ENCODE peak calls at places on chromosomes 16 and 17, in five cellular contexts. One of them, this sample, is unnamed. For H3K36me3, the result is how much of the 10 kb centered on the place peaks cover.

GRCh38 chr17:73123606-73124320 is 31.3 kb upstream of the SLC39A11 start:
- DNase-seq in CD8-positive, alpha-beta T cell: no peak
- DNase-seq in GM23338: no peak
- DNase-seq in right lobe of liver: no peak
- DNase-seq in heart left ventricle: no peak
- DNase-seq in this sample: no peak

GRCh38 chr17:16283705-16284104 is 66.7 kb downstream of the PIGL start:
- DNase-seq in CD8-positive, alpha-beta T cell: no peak
- DNase-seq in GM23338: no peak
- DNase-seq in right lobe of liver: no peak
- DNase-seq in heart left ventricle: no peak
- DNase-seq in this sample: no peak

GRCh38 chr16:11198817-11199216 is 57.2 kb downstream of the SOCS1 start:
- DNase-seq in CD8-positive, alpha-beta T cell: no peak
- DNase-seq in GM23338: no peak
- DNase-seq in right lobe of liver: no peak
- DNase-seq in heart left ventricle: peak
- DNase-seq in this sample: no peak

GRCh38 chr17:43094129-43094834 is 30.9 kb downstream of the BRCA1 start:
- DNase-seq in CD8-positive, alpha-beta T cell: no peak
- DNase-seq in GM23338: no peak
- DNase-seq in right lobe of liver: no peak
- DNase-seq in heart left ventricle: no peak
- DNase-seq in this sample: no peak

GRCh38 chr16:24728891-24729242 is 584 bp upstream of the TNRC6A start:
- DNase-seq in CD8-positive, alpha-beta T cell: no peak
- DNase-seq in GM23338: no peak
- DNase-seq in right lobe of liver: no peak
- DNase-seq in heart left ventricle: no peak
- DNase-seq in this sample: no peak

GRCh38 chr16:66334856-66335255 is 31.6 kb upstream of the CDH5 start:
- DNase-seq in CD8-positive, alpha-beta T cell: no peak
- DNase-seq in GM23338: no peak
- DNase-seq in right lobe of liver: no peak
- DNase-seq in heart left ventricle: no peak
- DNase-seq in this sample: no peak

GRCh38 chr17:81084691-81085419 is 49.9 kb downstream of the BAIAP2 start:
- DNase-seq in CD8-positive, alpha-beta T cell: no peak
- DNase-seq in GM23338: no peak
- DNase-seq in right lobe of liver: peak
- DNase-seq in heart left ventricle: peak
- DNase-seq in this sample: no peak

GRCh38 chr16:85514295-85514600 is 98.9 kb upstream of the GSE1 start:
- DNase-seq in CD8-positive, alpha-beta T cell: no peak
- DNase-seq in GM23338: no peak
- DNase-seq in right lobe of liver: peak
- DNase-seq in heart left ventricle: peak
- DNase-seq in this sample: no peak

GRCh38 chr17:80795090-80795609 is 196.5 kb upstream of the CHMP6 start:
- DNase-seq in CD8-positive, alpha-beta T cell: no peak
- DNase-seq in GM23338: no peak
- DNase-seq in right lobe of liver: no peak
- DNase-seq in heart left ventricle: no peak
- DNase-seq in this sample: no peak

GRCh38 chr17:67431210-67432015 is 54.3 kb downstream of the PITPNC1 start:
- DNase-seq in CD8-positive, alpha-beta T cell: no peak
- DNase-seq in GM23338: no peak
- DNase-seq in right lobe of liver: no peak
- DNase-seq in heart left ventricle: no peak
- DNase-seq in this sample: no peak

GRCh38 chr16:85157813-85158701 is 45.8 kb upstream of the CIBAR2 start:
- DNase-seq in CD8-positive, alpha-beta T cell: peak
- DNase-seq in GM23338: peak
- DNase-seq in right lobe of liver: no peak
- DNase-seq in heart left ventricle: no peak
- DNase-seq in this sample: peak

GRCh38 chr17:48571826-48572417 is 6.2 kb downstream of the HOXB4 start:
- DNase-seq in CD8-positive, alpha-beta T cell: no peak
- DNase-seq in GM23338: no peak
- DNase-seq in right lobe of liver: no peak
- DNase-seq in heart left ventricle: no peak
- DNase-seq in this sample: no peak

GRCh38 chr17:38454528-38454927 is 26.3 kb downstream of the ARHGAP23 start:
- DNase-seq in CD8-positive, alpha-beta T cell: no peak
- DNase-seq in GM23338: no peak
- DNase-seq in right lobe of liver: no peak
- DNase-seq in heart left ventricle: peak
- DNase-seq in this sample: peak

GRCh38 chr17:15999974-16000827 is 577 bp downstream of the TTC19 start:
- DNase-seq in CD8-positive, alpha-beta T cell: peak
- DNase-seq in GM23338: peak
- DNase-seq in right lobe of liver: no peak
- DNase-seq in heart left ventricle: peak
- DNase-seq in this sample: peak

GRCh38 chr16:16012144-16012543 is 62.7 kb downstream of the ABCC1 start:
- DNase-seq in CD8-positive, alpha-beta T cell: no peak
- DNase-seq in GM23338: no peak
- DNase-seq in right lobe of liver: no peak
- DNase-seq in heart left ventricle: no peak
- DNase-seq in this sample: no peak

GRCh38 chr16:16016388-16016964 is 67.1 kb downstream of the ABCC1 start:
- DNase-seq in CD8-positive, alpha-beta T cell: no peak
- DNase-seq in GM23338: no peak
- DNase-seq in right lobe of liver: no peak
- DNase-seq in heart left ventricle: no peak
- DNase-seq in this sample: no peak

GRCh38 chr16:16013812-16014211 is 64.4 kb downstream of the ABCC1 start:
- DNase-seq in CD8-positive, alpha-beta T cell: no peak
- DNase-seq in GM23338: no peak
- DNase-seq in right lobe of liver: no peak
- DNase-seq in heart left ventricle: no peak
- DNase-seq in this sample: no peak

GRCh38 chr16:16015849-16016248 is 66.4 kb downstream of the ABCC1 start:
- DNase-seq in CD8-positive, alpha-beta T cell: no peak
- DNase-seq in GM23338: no peak
- DNase-seq in right lobe of liver: no peak
- DNase-seq in heart left ventricle: no peak
- DNase-seq in this sample: no peak

GRCh38 chr16:16014329-16015224 is 65.2 kb downstream of the ABCC1 start:
- DNase-seq in CD8-positive, alpha-beta T cell: no peak
- DNase-seq in GM23338: no peak
- DNase-seq in right lobe of liver: peak
- DNase-seq in heart left ventricle: peak
- DNase-seq in this sample: no peak
- H3K36me3 ChIP-seq in CD8-positive, alpha-beta T cell: under half
- H3K36me3 ChIP-seq in GM23338: under half
- H3K36me3 ChIP-seq in right lobe of liver: under half
- H3K36me3 ChIP-seq in heart left ventricle: under half
- H3K36me3 ChIP-seq in this sample: under half

GRCh38 chr16:8826278-8826879 is 28.7 kb downstream of the PMM2 start:
- DNase-seq in CD8-positive, alpha-beta T cell: no peak
- DNase-seq in GM23338: no peak
- DNase-seq in right lobe of liver: no peak
- DNase-seq in heart left ventricle: no peak
- DNase-seq in this sample: no peak
- H3K36me3 ChIP-seq in CD8-positive, alpha-beta T cell: under half
- H3K36me3 ChIP-seq in GM23338: under half
- H3K36me3 ChIP-seq in right lobe of liver: under half
- H3K36me3 ChIP-seq in heart left ventricle: under half
- H3K36me3 ChIP-seq in this sample: under half

GRCh38 chr16:81790772-81791171 is 11.7 kb downstream of the PLCG2 start:
- DNase-seq in CD8-positive, alpha-beta T cell: no peak
- DNase-seq in GM23338: no peak
- DNase-seq in right lobe of liver: no peak
- DNase-seq in heart left ventricle: no peak
- DNase-seq in this sample: no peak
- H3K36me3 ChIP-seq in CD8-positive, alpha-beta T cell: under half
- H3K36me3 ChIP-seq in GM23338: under half
- H3K36me3 ChIP-seq in right lobe of liver: under half
- H3K36me3 ChIP-seq in heart left ventricle: under half
- H3K36me3 ChIP-seq in this sample: under half

GRCh38 chr16:70511833-70512232 is 11.5 kb downstream of the COG4 start:
- DNase-seq in CD8-positive, alpha-beta T cell: no peak
- DNase-seq in GM23338: no peak
- DNase-seq in right lobe of liver: no peak
- DNase-seq in heart left ventricle: no peak
- DNase-seq in this sample: no peak

GRCh38 chr16:70512456-70512855 is 10.9 kb downstream of the COG4 start:
- DNase-seq in CD8-positive, alpha-beta T cell: no peak
- DNase-seq in GM23338: no peak
- DNase-seq in right lobe of liver: no peak
- DNase-seq in heart left ventricle: no peak
- DNase-seq in this sample: no peak

GRCh38 chr16:70508752-70509151 is 14.6 kb downstream of the COG4 start:
- DNase-seq in CD8-positive, alpha-beta T cell: no peak
- DNase-seq in GM23338: no peak
- DNase-seq in right lobe of liver: no peak
- DNase-seq in heart left ventricle: no peak
- DNase-seq in this sample: no peak

GRCh38 chr16:70510216-70510615 is 13.1 kb downstream of the COG4 start:
- DNase-seq in CD8-positive, alpha-beta T cell: no peak
- DNase-seq in GM23338: no peak
- DNase-seq in right lobe of liver: no peak
- DNase-seq in heart left ventricle: no peak
- DNase-seq in this sample: no peak
- H3K36me3 ChIP-seq in CD8-positive, alpha-beta T cell: under half
- H3K36me3 ChIP-seq in GM23338: under half
- H3K36me3 ChIP-seq in right lobe of liver: under half
- H3K36me3 ChIP-seq in heart left ventricle: under half
- H3K36me3 ChIP-seq in this sample: under half

DNA sequence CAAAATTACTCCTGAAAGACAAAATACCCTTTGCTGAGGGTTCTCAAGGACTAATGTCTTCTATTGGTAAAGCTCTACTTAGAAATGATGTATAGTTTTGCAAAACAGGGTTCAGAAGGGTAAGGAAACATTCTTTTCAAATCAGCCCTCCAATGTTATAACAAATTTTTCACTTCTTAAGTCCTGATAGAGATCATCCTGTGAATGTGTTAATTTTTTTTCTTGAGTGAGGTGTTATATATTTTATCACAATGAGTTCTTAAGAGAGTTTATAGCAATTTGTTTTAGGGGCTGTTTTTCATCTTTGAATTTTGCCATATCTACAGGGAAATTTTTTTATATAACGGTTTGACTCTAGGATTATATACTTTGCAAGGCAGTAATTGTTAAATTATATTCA is 29.5 kb downstream of the CYB5B start:
- DNase-seq in CD8-positive, alpha-beta T cell: no peak
- DNase-seq in GM23338: no peak
- DNase-seq in right lobe of liver: no peak
- DNase-seq in heart left ventricle: no peak
- DNase-seq in this sample: no peak
- H3K36me3 ChIP-seq in CD8-positive, alpha-beta T cell: under half
- H3K36me3 ChIP-seq in GM23338: under half
- H3K36me3 ChIP-seq in right lobe of liver: under half
- H3K36me3 ChIP-seq in heart left ventricle: under half
- H3K36me3 ChIP-seq in this sample: under half

GRCh38 chr17:50194441-50195195 is 6.8 kb downstream of the COL1A1 start:
- DNase-seq in CD8-positive, alpha-beta T cell: no peak
- DNase-seq in GM23338: no peak
- DNase-seq in right lobe of liver: peak
- DNase-seq in heart left ventricle: no peak
- DNase-seq in this sample: no peak

GRCh38 chr17:50190278-50191069 is 11.0 kb downstream of the COL1A1 start:
- DNase-seq in CD8-positive, alpha-beta T cell: no peak
- DNase-seq in GM23338: no peak
- DNase-seq in right lobe of liver: no peak
- DNase-seq in heart left ventricle: no peak
- DNase-seq in this sample: no peak

GRCh38 chr17:50191070-50192045 is 10.1 kb downstream of the COL1A1 start:
- DNase-seq in CD8-positive, alpha-beta T cell: no peak
- DNase-seq in GM23338: no peak
- DNase-seq in right lobe of liver: no peak
- DNase-seq in heart left ventricle: no peak
- DNase-seq in this sample: no peak

GRCh38 chr17:50192116-50192872 is 9.1 kb downstream of the COL1A1 start:
- DNase-seq in CD8-positive, alpha-beta T cell: no peak
- DNase-seq in GM23338: no peak
- DNase-seq in right lobe of liver: no peak
- DNase-seq in heart left ventricle: no peak
- DNase-seq in this sample: no peak

DNA sequence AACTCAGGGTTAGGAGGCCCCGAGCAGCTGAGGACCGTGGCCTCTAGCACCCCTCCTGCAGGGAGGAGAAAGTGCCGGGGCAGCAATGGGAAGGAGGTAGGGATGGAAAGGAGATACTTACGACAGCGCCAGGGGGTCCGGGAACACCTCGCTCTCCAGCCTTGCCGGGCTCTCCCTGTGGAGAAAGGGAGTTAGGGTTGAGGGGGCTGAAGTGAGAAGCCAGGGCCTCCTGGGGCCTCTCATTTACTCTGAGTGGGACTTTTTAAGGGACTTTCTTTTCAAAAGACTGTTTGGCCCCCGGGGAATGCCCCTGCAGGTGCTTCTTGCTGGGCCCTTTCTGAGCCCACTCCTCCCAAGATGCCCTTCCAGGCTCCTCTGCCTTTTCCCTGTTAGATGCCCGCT is 8.6 kb downstream of the COL1A1 start:
- DNase-seq in CD8-positive, alpha-beta T cell: no peak
- DNase-seq in GM23338: no peak
- DNase-seq in right lobe of liver: no peak
- DNase-seq in heart left ventricle: no peak
- DNase-seq in this sample: no peak
- H3K36me3 ChIP-seq in CD8-positive, alpha-beta T cell: under half
- H3K36me3 ChIP-seq in GM23338: under half
- H3K36me3 ChIP-seq in right lobe of liver: under half
- H3K36me3 ChIP-seq in heart left ventricle: under half
- H3K36me3 ChIP-seq in this sample: under half

GRCh38 chr16:16131659-16132058 is 91.6 kb downstream of the ABCC6 start:
- DNase-seq in CD8-positive, alpha-beta T cell: no peak
- DNase-seq in GM23338: no peak
- DNase-seq in right lobe of liver: no peak
- DNase-seq in heart left ventricle: no peak
- DNase-seq in this sample: no peak

GRCh38 chr16:16127469-16128116 is 95.7 kb downstream of the ABCC6 start:
- DNase-seq in CD8-positive, alpha-beta T cell: peak
- DNase-seq in GM23338: peak
- DNase-seq in right lobe of liver: no peak
- DNase-seq in heart left ventricle: no peak
- DNase-seq in this sample: peak

GRCh38 chr16:16136588-16136987 is 86.7 kb downstream of the ABCC6 start:
- DNase-seq in CD8-positive, alpha-beta T cell: no peak
- DNase-seq in GM23338: no peak
- DNase-seq in right lobe of liver: no peak
- DNase-seq in heart left ventricle: no peak
- DNase-seq in this sample: no peak

GRCh38 chr16:16133943-16134604 is 89.2 kb downstream of the ABCC6 start:
- DNase-seq in CD8-positive, alpha-beta T cell: no peak
- DNase-seq in GM23338: no peak
- DNase-seq in right lobe of liver: no peak
- DNase-seq in heart left ventricle: no peak
- DNase-seq in this sample: no peak

GRCh38 chr16:16131204-16131603 is 92.1 kb downstream of the ABCC6 start:
- DNase-seq in CD8-positive, alpha-beta T cell: no peak
- DNase-seq in GM23338: no peak
- DNase-seq in right lobe of liver: no peak
- DNase-seq in heart left ventricle: no peak
- DNase-seq in this sample: no peak
- H3K36me3 ChIP-seq in CD8-positive, alpha-beta T cell: under half
- H3K36me3 ChIP-seq in GM23338: under half
- H3K36me3 ChIP-seq in right lobe of liver: under half
- H3K36me3 ChIP-seq in heart left ventricle: under half
- H3K36me3 ChIP-seq in this sample: under half

GRCh38 chr17:76453431-76453743 is 435 bp upstream of the UBE2O start:
- DNase-seq in CD8-positive, alpha-beta T cell: no peak
- DNase-seq in GM23338: no peak
- DNase-seq in right lobe of liver: no peak
- DNase-seq in heart left ventricle: no peak
- DNase-seq in this sample: no peak
- H3K36me3 ChIP-seq in CD8-positive, alpha-beta T cell: under half
- H3K36me3 ChIP-seq in GM23338: under half
- H3K36me3 ChIP-seq in right lobe of liver: under half
- H3K36me3 ChIP-seq in heart left ventricle: under half
- H3K36me3 ChIP-seq in this sample: under half